ENCODE peak calls at places on chromosomes 6 and 20, in eight cellular contexts. E, A, O, B, D, S, F and G are unnamed samples.

GRCh38 chr6:85764844-85765243 is 122.2 kb upstream of the SYNCRIP start:
- DNase-seq in E (no peak), A (no peak), O (no peak), B (no peak), D (no peak), S (no peak), F (no peak), G (no peak)

GRCh38 chr6:12327391-12327790 is 37.2 kb downstream of the EDN1 start:
- DNase-seq in E (no peak), A (no peak), O (no peak), B (no peak), D (no peak), S (no peak), F (no peak), G (no peak)

GRCh38 chr6:108027594-108027993 is 46.9 kb downstream of the OSTM1 start:
- DNase-seq in E (no peak), A (no peak), O (no peak), B (peak; percentile 85), D (no peak), S (no peak), F (peak; percentile 9), G (no peak)

GRCh38 chr20:51085761-51086160 is 62.9 kb upstream of the KCNG1 start:
- DNase-seq in E (no peak), A (no peak), O (no peak), B (no peak), D (no peak), S (no peak), F (no peak), G (no peak)

GRCh38 chr20:37202267-37202943 is 23.1 kb upstream of the MROH8 start:
- DNase-seq in E (no peak), A (no peak), O (peak; percentile 51), B (peak; percentile 74), D (no peak), S (peak; percentile 35), F (peak; percentile 22), G (no peak)

GRCh38 chr20:36183155-36183944 is 28.8 kb downstream of the EPB41L1 start:
- DNase-seq in E (no peak), A (no peak), O (no peak), B (no peak), D (no peak), S (no peak), F (no peak), G (no peak)

GRCh38 chr20:58233881-58234528 is 5.6 kb upstream of the ANKRD60 start:
- DNase-seq in E (no peak), A (peak; percentile 42), O (peak; percentile 73), B (peak; percentile 71), D (no peak), S (no peak), F (no peak), G (no peak)

GRCh38 chr6:12608016-12608860 is 108.3 kb upstream of the PHACTR1 start:
- DNase-seq in E (no peak), A (no peak), O (no peak), B (no peak), D (no peak), S (no peak), F (no peak), G (no peak)